ENCODE peak calls at places on chromosome 3, in four cellular contexts. F, N, P and G are unnamed samples.
A peak's percentile ranks its signal among the peaks of the same experiment; 100 is the strongest.

GRCh38 chr3:38039899-38040261 is 872 bp downstream of the DLEC1 start:
- DNase-seq in P (no peak), F (peak; percentile 54), N (peak; percentile 37), G (peak; percentile 87)

GRCh38 chr3:149385617-149386298 is 8.3 kb upstream of the TM4SF1 start:
- DNase-seq in F (no peak), P (no peak), N (no peak), G (peak; percentile 75)

GRCh38 chr3:168249048-168249538 is 153.4 kb upstream of the GOLIM4 start:
- DNase-seq in N (no peak), P (no peak), F (peak; percentile 16), G (peak; percentile 17)

GRCh38 chr3:20111836-20112235 is 71.6 kb downstream of the KAT2B start:
- DNase-seq in N (no peak), F (no peak), P (no peak), G (no peak)

GRCh38 chr3:71010731-71011455 is 572.6 kb downstream of the FOXP1 start:
- DNase-seq in N (no peak), F (no peak), P (no peak), G (no peak)

GRCh38 chr3:72336821-72337479 is 511.3 kb downstream of the SHQ1 start:
- DNase-seq in N (peak; percentile 92), P (no peak), F (peak; percentile 89), G (peak; percentile 89)

GRCh38 chr3:15171096-15171495 is 35.0 kb upstream of the CAPN7 start:
- DNase-seq in P (no peak), N (peak; percentile 22), F (peak; percentile 37), G (no peak)

GRCh38 chr3:18224406-18224805 is 200.7 kb downstream of the SATB1 start:
- DNase-seq in F (no peak), N (no peak), P (no peak), G (no peak)

GRCh38 chr3:136893848-136894443 is 31.9 kb downstream of the NCK1 start:
- DNase-seq in N (peak; percentile 14), F (peak; percentile 61), P (no peak), G (no peak)

GRCh38 chr3:127747751-127748521 is 74.4 kb downstream of the MGLL start:
- DNase-seq in P (no peak), N (peak; percentile 34), F (peak; percentile 74), G (peak; percentile 69)

GRCh38 chr3:56119575-56120349 is 348.5 kb downstream of the ERC2 start:
- DNase-seq in N (no peak), F (peak; percentile 83), P (no peak), G (peak; percentile 18)

GRCh38 chr3:53842436-53843194 is 3.6 kb downstream of the CHDH start:
- DNase-seq in F (peak; percentile 59), P (no peak), N (peak; percentile 89), G (peak; percentile 91)

GRCh38 chr3:80350771-80351170 is 583.0 kb upstream of the ROBO1 start:
- DNase-seq in N (no peak), P (no peak), F (peak; percentile 55), G (peak; percentile 82)

GRCh38 chr3:29324180-29324651 is 43.3 kb downstream of the RBMS3 start:
- DNase-seq in N (peak; percentile 9), P (no peak), F (peak; percentile 61), G (peak; percentile 51)

GRCh38 chr3:31544634-31545033 is 11.9 kb downstream of the STT3B start:
- DNase-seq in P (no peak), N (peak; percentile 22), F (peak; percentile 44), G (no peak)

GRCh38 chr3:128380295-128380694 is 86.4 kb downstream of the DNAJB8 start:
- DNase-seq in F (no peak), P (no peak), N (no peak), G (no peak)

GRCh38 chr3:101695779-101696372 is 9.4 kb upstream of the RPL24 start:
- DNase-seq in N (peak; percentile 79), P (no peak), F (peak; percentile 68), G (peak; percentile 64)

GRCh38 chr3:129001101-129001816 is at the start of gene EFCC1:
- DNase-seq in F (peak; percentile 55), N (peak; percentile 65), P (no peak), G (peak; percentile 82)

GRCh38 chr3:51819151-51819550 is 40.1 kb upstream of the IQCF6 start:
- DNase-seq in N (no peak), P (no peak), F (no peak), G (no peak)

GRCh38 chr3:5071061-5071460 is 51.0 kb upstream of the ARL8B start:
- DNase-seq in N (peak; percentile 38), P (no peak), F (peak; percentile 87), G (no peak)

GRCh38 chr3:110576962-110577361 is 494.7 kb upstream of the NECTIN3 start:
- DNase-seq in F (peak; percentile 86), P (peak; percentile 78), N (peak; percentile 20), G (no peak)

GRCh38 chr3:164040991-164041390 is 1037.3 kb downstream of the SI start:
- DNase-seq in N (no peak), P (no peak), F (no peak), G (no peak)

GRCh38 chr3:178059124-178059523 is 477.1 kb upstream of the KCNMB2 start:
- DNase-seq in P (no peak), N (peak; percentile 37), F (peak; percentile 68), G (no peak)

GRCh38 chr3:194314669-194315068 is 36.5 kb downstream of the CPN2 start:
- DNase-seq in F (no peak), N (no peak), P (no peak), G (no peak)

GRCh38 chr3:149702691-149703426 is 45.0 kb upstream of the WWTR1 start:
- DNase-seq in N (no peak), F (peak; percentile 68), P (no peak), G (no peak)

GRCh38 chr3:112761062-112761638 is 85.5 kb downstream of the CD200R1L start:
- DNase-seq in N (no peak), P (no peak), F (no peak), G (no peak)

GRCh38 chr3:54046677-54047214 is 75.6 kb upstream of the CACNA2D3 start:
- DNase-seq in F (peak; percentile 98), P (no peak), N (peak; percentile 41), G (peak; percentile 44)

GRCh38 chr3:196096382-196096953 is 14.6 kb upstream of the TFRC start:
- DNase-seq in N (no peak), F (no peak), P (no peak), G (no peak)

GRCh38 chr3:125072310-125072709 is 16.5 kb upstream of the HEG1 start:
- DNase-seq in P (no peak), F (peak; percentile 41), N (no peak), G (no peak)

GRCh38 chr3:166071-166470 is 30.5 kb upstream of the CHL1 start:
- DNase-seq in F (no peak), N (no peak), P (no peak), G (no peak)

GRCh38 chr3:155158361-155159037 is 78.4 kb downstream of the MME start:
- DNase-seq in F (no peak), P (no peak), N (no peak), G (no peak)

GRCh38 chr3:355622-356021 is 159.1 kb downstream of the CHL1 start:
- DNase-seq in F (no peak), N (no peak), P (no peak), G (no peak)

GRCh38 chr3:89314454-89314853 is 207.0 kb downstream of the EPHA3 start:
- DNase-seq in P (no peak), F (peak; percentile 59), N (peak; percentile 58), G (peak; percentile 33)

GRCh38 chr3:18713576-18713951 is 288.4 kb upstream of the SATB1 start:
- DNase-seq in P (no peak), F (no peak), N (no peak), G (no peak)

GRCh38 chr3:71310595-71311319 is 272.8 kb downstream of the FOXP1 start:
- DNase-seq in P (no peak), N (no peak), F (peak; percentile 70), G (peak; percentile 21)

GRCh38 chr3:46368569-46368968 is 2.2 kb upstream of the CCR5 start:
- DNase-seq in P (peak; percentile 45), N (peak; percentile 40), F (peak; percentile 18), G (peak; percentile 24)

GRCh38 chr3:36988336-36988735 is 4.6 kb downstream of the EPM2AIP1 start:
- DNase-seq in F (no peak), N (no peak), P (no peak), G (no peak)
- H3K4me3 ChIP-seq in F (peak overlapping the region; percentile 69), N (no peak overlapping the region), P (no peak overlapping the region), G (no peak overlapping the region)

DNA sequence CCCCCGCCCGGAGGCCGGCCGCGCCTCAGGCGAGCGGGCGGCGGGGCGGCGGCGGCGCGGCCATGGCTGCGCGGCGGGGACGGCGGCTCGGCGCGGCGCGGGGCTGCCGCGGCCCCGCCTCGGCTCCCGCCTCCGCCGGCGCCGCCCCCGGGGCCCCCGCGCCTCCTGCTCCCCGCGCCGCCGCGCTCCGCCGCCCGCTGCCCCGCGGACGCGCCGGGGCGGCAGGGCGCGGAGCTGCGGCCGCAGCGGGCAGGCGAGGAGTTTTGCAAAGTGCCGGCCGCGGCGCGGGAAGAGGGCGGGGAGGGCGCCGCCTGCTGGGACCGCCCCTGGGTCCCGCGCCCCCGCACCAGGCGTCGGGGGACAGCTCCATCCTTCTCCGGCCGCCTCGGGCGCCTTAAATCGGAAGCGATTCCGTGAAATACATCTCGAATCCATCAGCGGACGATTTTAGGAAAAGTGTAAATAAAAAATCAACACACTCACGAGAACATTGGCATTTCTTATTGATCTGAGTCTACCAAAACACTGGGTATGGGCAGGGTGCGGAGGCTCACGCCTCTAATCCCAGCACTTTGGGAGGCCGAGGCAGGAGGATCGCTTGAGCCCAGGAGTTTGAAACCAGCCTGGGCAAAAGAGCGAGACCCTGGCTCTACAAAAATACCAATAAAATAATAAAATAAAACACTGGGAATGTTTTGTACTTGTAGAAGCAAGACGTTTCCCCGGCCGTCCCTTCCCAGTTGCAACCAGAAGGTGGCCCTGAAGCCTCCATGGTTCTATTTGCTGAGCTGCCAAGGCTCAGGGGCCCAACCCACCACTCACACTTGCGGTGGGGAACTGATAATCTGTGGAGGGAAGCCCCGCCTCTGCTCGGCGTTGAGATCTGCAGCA is 136.9 kb downstream of the NUP210 start:
- DNase-seq in N (peak; percentile 52), P (no peak), F (no peak), G (peak; percentile 74)
- H3K4me3 ChIP-seq in N (peak overlapping the region; percentile 39), P (peak overlapping the region; percentile 39), F (peak overlapping the region; percentile 44), G (peak overlapping the region; percentile 61)

GRCh38 chr3:123151251-123151705 is 50.5 kb upstream of the SEC22A start:
- DNase-seq in F (no peak), N (no peak), P (no peak), G (no peak)
- H3K4me3 ChIP-seq in F (no peak overlapping the region), N (no peak overlapping the region), P (no peak overlapping the region), G (no peak overlapping the region)

GRCh38 chr3:16663852-16664712 is 58.9 kb upstream of the DAZL start:
- DNase-seq in F (no peak), P (no peak), N (no peak), G (no peak)
- H3K4me3 ChIP-seq in F (no peak overlapping the region), P (no peak overlapping the region), N (no peak overlapping the region), G (no peak overlapping the region)

DNA sequence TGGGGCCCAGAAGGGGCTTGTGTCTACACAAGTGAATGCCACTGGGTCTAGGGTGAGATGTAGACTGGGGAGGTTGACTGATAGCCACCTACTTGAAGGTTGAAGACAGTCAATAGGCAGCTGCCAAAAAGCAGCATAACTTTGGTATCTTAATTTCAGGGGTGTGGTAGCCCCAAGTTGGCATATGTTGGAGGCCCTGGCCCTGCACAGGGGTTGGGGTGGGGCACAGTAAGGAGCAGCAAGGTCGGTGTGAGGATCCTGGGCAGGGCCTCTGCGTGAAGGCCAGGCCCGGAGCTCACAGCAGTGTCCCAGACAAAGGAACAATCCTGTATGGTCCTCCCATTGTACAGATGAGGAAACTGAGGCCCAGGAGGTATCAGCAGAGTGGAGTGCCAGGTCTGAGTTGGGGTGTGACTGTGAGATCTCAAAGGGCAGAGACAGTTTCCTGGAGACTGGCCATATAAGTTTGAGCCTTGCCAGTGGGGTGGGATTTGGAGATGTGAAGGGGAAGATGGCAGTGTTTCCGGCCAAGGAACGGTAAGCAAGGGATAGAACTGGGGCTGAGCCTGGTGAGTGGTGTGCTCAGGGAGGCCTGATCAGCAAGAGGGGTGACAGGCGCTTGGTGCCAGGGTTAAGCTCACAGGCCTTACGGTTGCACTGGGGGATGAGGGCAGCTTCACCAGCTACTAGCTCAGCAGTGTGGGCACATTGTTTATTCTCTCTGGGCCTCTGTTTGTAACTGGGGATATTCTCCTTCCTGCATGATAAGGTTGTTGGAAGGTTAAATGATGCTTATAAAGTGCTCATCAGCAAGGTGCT is 1.7 kb downstream of the KLHL40 start:
- DNase-seq in N (no peak), P (no peak), F (no peak), G (no peak)
- H3K4me3 ChIP-seq in N (no peak overlapping the region), P (no peak overlapping the region), F (no peak overlapping the region), G (no peak overlapping the region)